ENCODE peak calls at places on chromosomes 2 and 18, in seven cellular contexts. J is activated naive CD4-positive, alpha-beta T cell treated with anti-CD3 and anti-CD28 coated beads, Interleukin-2, amount 50 U/mL, for 16 hours; X is sciatic nerve; W is naive thymus-derived CD8-positive, alpha-beta T cell; Q is nephron progenitor cell; A is brain microvascular endothelial cell; V is H4. K is an unnamed sample.
A peak's percentile ranks its signal among the peaks of the same experiment; 100 is the strongest.

GRCh38 chr2:69831354-69831905 is 2.0 kb downstream of the GMCL1 start:
- DNase-seq in J (no peak), X (no peak), W (no peak), Q (no peak), A (peak; percentile 15), V (no peak), K (no peak)

GRCh38 chr2:18345848-18346247 is 214.6 kb downstream of the RDH14 start:
- DNase-seq in J (no peak), X (no peak), W (no peak), Q (no peak), A (no peak), V (no peak), K (no peak)

GRCh38 chr2:30731706-30732105 is 75.5 kb downstream of the CAPN13 start:
- DNase-seq in J (no peak), X (no peak), W (no peak), Q (no peak), A (no peak), V (no peak), K (no peak)

GRCh38 chr2:97695744-97696143 is 17.6 kb upstream of the ZAP70 start:
- DNase-seq in J (no peak), X (no peak), W (no peak), Q (no peak), A (no peak), V (no peak), K (no peak)

GRCh38 chr18:74679006-74679678 is 81.5 kb downstream of the ZNF407 start:
- DNase-seq in J (no peak), X (no peak), W (no peak), Q (no peak), A (no peak), V (no peak), K (no peak)

GRCh38 chr2:121897335-121897970 is 142.0 kb downstream of the TSN start:
- DNase-seq in J (no peak), X (no peak), W (no peak), Q (peak; percentile 19), A (peak; percentile 52), V (peak; percentile 76), K (peak; percentile 41)

GRCh38 chr2:21928292-21928691 is 804.5 kb downstream of the TDRD15 start:
- DNase-seq in J (no peak), X (no peak), W (no peak), Q (no peak), A (no peak), V (no peak), K (no peak)

GRCh38 chr18:65610939-65611338 is 139.9 kb upstream of the CDH7 start:
- DNase-seq in J (no peak), X (no peak), W (no peak), Q (no peak), A (no peak), V (no peak), K (no peak)

GRCh38 chr2:165450141-165450540 is 19.4 kb upstream of the CSRNP3 start:
- DNase-seq in J (no peak), X (no peak), W (no peak), Q (no peak), A (no peak), V (no peak), K (peak; percentile 37)

GRCh38 chr2:217477583-217477982 is 525.2 kb downstream of the TNS1 start:
- DNase-seq in J (no peak), X (no peak), W (no peak), Q (no peak), A (no peak), V (no peak), K (no peak)